ENCODE peak calls at places on chromosome 15, in seven cellular contexts. One of them, this sample, is unnamed.

GRCh38 chr15:60003243-60004018 is 680 bp upstream of the FOXB1 start:
- DNase-seq in stimulated activated CD4-positive, alpha-beta T cell treated with anti-CD3 and anti-CD28 coated beads, Interleukin-4, amount 100 ng/mL, for 24 hours: no peak
- DNase-seq in iPS-NIHi11: no peak
- DNase-seq in anterior cingulate cortex: no peak
- DNase-seq in neural progenitor cell: no peak
- DNase-seq in cardiac fibroblast: no peak
- DNase-seq in activated T-helper 1 cell treated with anti-CD3 and anti-CD28 coated beads, Interleukin-2, amount 50 U/mL, for 16 hours: no peak
- DNase-seq in this sample: peak; percentile 34

GRCh38 chr15:81910997-81911396 is 134.8 kb downstream of the MEX3B start:
- DNase-seq in stimulated activated CD4-positive, alpha-beta T cell treated with anti-CD3 and anti-CD28 coated beads, Interleukin-4, amount 100 ng/mL, for 24 hours: no peak
- DNase-seq in iPS-NIHi11: no peak
- DNase-seq in anterior cingulate cortex: no peak
- DNase-seq in neural progenitor cell: no peak
- DNase-seq in cardiac fibroblast: no peak
- DNase-seq in activated T-helper 1 cell treated with anti-CD3 and anti-CD28 coated beads, Interleukin-2, amount 50 U/mL, for 16 hours: no peak
- DNase-seq in this sample: no peak

GRCh38 chr15:100760357-100760903 is 119.2 kb upstream of the ALDH1A3 start:
- DNase-seq in stimulated activated CD4-positive, alpha-beta T cell treated with anti-CD3 and anti-CD28 coated beads, Interleukin-4, amount 100 ng/mL, for 24 hours: no peak
- DNase-seq in iPS-NIHi11: no peak
- DNase-seq in anterior cingulate cortex: no peak
- DNase-seq in neural progenitor cell: no peak
- DNase-seq in cardiac fibroblast: no peak
- DNase-seq in activated T-helper 1 cell treated with anti-CD3 and anti-CD28 coated beads, Interleukin-2, amount 50 U/mL, for 16 hours: no peak
- DNase-seq in this sample: no peak

GRCh38 chr15:78438595-78439285 is 724 bp downstream of the IREB2 start:
- DNase-seq in stimulated activated CD4-positive, alpha-beta T cell treated with anti-CD3 and anti-CD28 coated beads, Interleukin-4, amount 100 ng/mL, for 24 hours: peak; percentile 49
- DNase-seq in iPS-NIHi11: peak; percentile 43
- DNase-seq in anterior cingulate cortex: no peak
- DNase-seq in neural progenitor cell: peak; percentile 82
- DNase-seq in cardiac fibroblast: peak; percentile 23
- DNase-seq in activated T-helper 1 cell treated with anti-CD3 and anti-CD28 coated beads, Interleukin-2, amount 50 U/mL, for 16 hours: peak; percentile 20
- DNase-seq in this sample: peak; percentile 46

GRCh38 chr15:29570931-29571727 is 251.1 kb downstream of the TJP1 start:
- DNase-seq in stimulated activated CD4-positive, alpha-beta T cell treated with anti-CD3 and anti-CD28 coated beads, Interleukin-4, amount 100 ng/mL, for 24 hours: no peak
- DNase-seq in iPS-NIHi11: peak; percentile 84
- DNase-seq in anterior cingulate cortex: no peak
- DNase-seq in neural progenitor cell: peak; percentile 90
- DNase-seq in cardiac fibroblast: peak; percentile 9
- DNase-seq in activated T-helper 1 cell treated with anti-CD3 and anti-CD28 coated beads, Interleukin-2, amount 50 U/mL, for 16 hours: no peak
- DNase-seq in this sample: peak; percentile 82

GRCh38 chr15:73504885-73505284 is 61.9 kb downstream of the REC114 start:
- DNase-seq in stimulated activated CD4-positive, alpha-beta T cell treated with anti-CD3 and anti-CD28 coated beads, Interleukin-4, amount 100 ng/mL, for 24 hours: no peak
- DNase-seq in iPS-NIHi11: no peak
- DNase-seq in anterior cingulate cortex: no peak
- DNase-seq in neural progenitor cell: no peak
- DNase-seq in cardiac fibroblast: no peak
- DNase-seq in activated T-helper 1 cell treated with anti-CD3 and anti-CD28 coated beads, Interleukin-2, amount 50 U/mL, for 16 hours: no peak
- DNase-seq in this sample: no peak

GRCh38 chr15:85443593-85444328 is 63.4 kb downstream of the AKAP13 start:
- DNase-seq in stimulated activated CD4-positive, alpha-beta T cell treated with anti-CD3 and anti-CD28 coated beads, Interleukin-4, amount 100 ng/mL, for 24 hours: peak; percentile 33
- DNase-seq in iPS-NIHi11: peak; percentile 17
- DNase-seq in anterior cingulate cortex: no peak
- DNase-seq in neural progenitor cell: peak; percentile 53
- DNase-seq in cardiac fibroblast: peak; percentile 56
- DNase-seq in activated T-helper 1 cell treated with anti-CD3 and anti-CD28 coated beads, Interleukin-2, amount 50 U/mL, for 16 hours: no peak
- DNase-seq in this sample: no peak

GRCh38 chr15:48440084-48440483 is 108.9 kb downstream of the DUT start:
- DNase-seq in stimulated activated CD4-positive, alpha-beta T cell treated with anti-CD3 and anti-CD28 coated beads, Interleukin-4, amount 100 ng/mL, for 24 hours: no peak
- DNase-seq in iPS-NIHi11: peak; percentile 45
- DNase-seq in anterior cingulate cortex: no peak
- DNase-seq in neural progenitor cell: peak; percentile 68
- DNase-seq in cardiac fibroblast: peak; percentile 74
- DNase-seq in activated T-helper 1 cell treated with anti-CD3 and anti-CD28 coated beads, Interleukin-2, amount 50 U/mL, for 16 hours: no peak
- DNase-seq in this sample: no peak

GRCh38 chr15:85380860-85381535 is 595 bp downstream of the AKAP13 start:
- DNase-seq in stimulated activated CD4-positive, alpha-beta T cell treated with anti-CD3 and anti-CD28 coated beads, Interleukin-4, amount 100 ng/mL, for 24 hours: peak; percentile 56
- DNase-seq in iPS-NIHi11: peak; percentile 84
- DNase-seq in anterior cingulate cortex: peak; percentile 12
- DNase-seq in neural progenitor cell: peak; percentile 90
- DNase-seq in cardiac fibroblast: no peak
- DNase-seq in activated T-helper 1 cell treated with anti-CD3 and anti-CD28 coated beads, Interleukin-2, amount 50 U/mL, for 16 hours: peak; percentile 57
- DNase-seq in this sample: peak; percentile 88

GRCh38 chr15:40312370-40313158 is 4.8 kb upstream of the PLCB2 start:
- DNase-seq in stimulated activated CD4-positive, alpha-beta T cell treated with anti-CD3 and anti-CD28 coated beads, Interleukin-4, amount 100 ng/mL, for 24 hours: no peak
- DNase-seq in iPS-NIHi11: no peak
- DNase-seq in anterior cingulate cortex: no peak
- DNase-seq in neural progenitor cell: no peak
- DNase-seq in cardiac fibroblast: no peak
- DNase-seq in activated T-helper 1 cell treated with anti-CD3 and anti-CD28 coated beads, Interleukin-2, amount 50 U/mL, for 16 hours: no peak
- DNase-seq in this sample: no peak

GRCh38 chr15:68416158-68416535 is 15.8 kb downstream of the ITGA11 start:
- DNase-seq in stimulated activated CD4-positive, alpha-beta T cell treated with anti-CD3 and anti-CD28 coated beads, Interleukin-4, amount 100 ng/mL, for 24 hours: no peak
- DNase-seq in iPS-NIHi11: no peak
- DNase-seq in anterior cingulate cortex: no peak
- DNase-seq in neural progenitor cell: no peak
- DNase-seq in cardiac fibroblast: no peak
- DNase-seq in activated T-helper 1 cell treated with anti-CD3 and anti-CD28 coated beads, Interleukin-2, amount 50 U/mL, for 16 hours: no peak
- DNase-seq in this sample: no peak

GRCh38 chr15:68229386-68230156 is at the start of gene CLN6:
- DNase-seq in stimulated activated CD4-positive, alpha-beta T cell treated with anti-CD3 and anti-CD28 coated beads, Interleukin-4, amount 100 ng/mL, for 24 hours: peak; percentile 80
- DNase-seq in iPS-NIHi11: peak; percentile 96
- DNase-seq in anterior cingulate cortex: peak; percentile 80
- DNase-seq in neural progenitor cell: peak; percentile 93
- DNase-seq in cardiac fibroblast: peak; percentile 85
- DNase-seq in activated T-helper 1 cell treated with anti-CD3 and anti-CD28 coated beads, Interleukin-2, amount 50 U/mL, for 16 hours: peak; percentile 78
- DNase-seq in this sample: peak; percentile 97

GRCh38 chr15:29262738-29263137 is 6.9 kb downstream of the NSMCE3 start:
- DNase-seq in stimulated activated CD4-positive, alpha-beta T cell treated with anti-CD3 and anti-CD28 coated beads, Interleukin-4, amount 100 ng/mL, for 24 hours: no peak
- DNase-seq in iPS-NIHi11: no peak
- DNase-seq in anterior cingulate cortex: no peak
- DNase-seq in neural progenitor cell: no peak
- DNase-seq in cardiac fibroblast: no peak
- DNase-seq in activated T-helper 1 cell treated with anti-CD3 and anti-CD28 coated beads, Interleukin-2, amount 50 U/mL, for 16 hours: no peak
- DNase-seq in this sample: no peak

GRCh38 chr15:66212471-66212870 is 41.1 kb downstream of the MEGF11 start:
- DNase-seq in stimulated activated CD4-positive, alpha-beta T cell treated with anti-CD3 and anti-CD28 coated beads, Interleukin-4, amount 100 ng/mL, for 24 hours: no peak
- DNase-seq in iPS-NIHi11: no peak
- DNase-seq in anterior cingulate cortex: no peak
- DNase-seq in neural progenitor cell: no peak
- DNase-seq in cardiac fibroblast: no peak
- DNase-seq in activated T-helper 1 cell treated with anti-CD3 and anti-CD28 coated beads, Interleukin-2, amount 50 U/mL, for 16 hours: no peak
- DNase-seq in this sample: peak; percentile 59

GRCh38 chr15:68609618-68610017 is 30.8 kb downstream of the CORO2B start:
- DNase-seq in stimulated activated CD4-positive, alpha-beta T cell treated with anti-CD3 and anti-CD28 coated beads, Interleukin-4, amount 100 ng/mL, for 24 hours: no peak
- DNase-seq in iPS-NIHi11: no peak
- DNase-seq in anterior cingulate cortex: peak; percentile 24
- DNase-seq in neural progenitor cell: no peak
- DNase-seq in cardiac fibroblast: peak; percentile 95
- DNase-seq in activated T-helper 1 cell treated with anti-CD3 and anti-CD28 coated beads, Interleukin-2, amount 50 U/mL, for 16 hours: no peak
- DNase-seq in this sample: no peak

GRCh38 chr15:74324714-74325113 is 42.7 kb downstream of the CYP11A1 start:
- DNase-seq in stimulated activated CD4-positive, alpha-beta T cell treated with anti-CD3 and anti-CD28 coated beads, Interleukin-4, amount 100 ng/mL, for 24 hours: no peak
- DNase-seq in iPS-NIHi11: no peak
- DNase-seq in anterior cingulate cortex: no peak
- DNase-seq in neural progenitor cell: no peak
- DNase-seq in cardiac fibroblast: no peak
- DNase-seq in activated T-helper 1 cell treated with anti-CD3 and anti-CD28 coated beads, Interleukin-2, amount 50 U/mL, for 16 hours: no peak
- DNase-seq in this sample: no peak

GRCh38 chr15:20340931-20341661 is 200.5 kb downstream of the GOLGA6L6 start:
- DNase-seq in stimulated activated CD4-positive, alpha-beta T cell treated with anti-CD3 and anti-CD28 coated beads, Interleukin-4, amount 100 ng/mL, for 24 hours: peak; percentile 67
- DNase-seq in iPS-NIHi11: peak; percentile 42
- DNase-seq in anterior cingulate cortex: no peak
- DNase-seq in neural progenitor cell: peak; percentile 47
- DNase-seq in cardiac fibroblast: peak; percentile 36
- DNase-seq in activated T-helper 1 cell treated with anti-CD3 and anti-CD28 coated beads, Interleukin-2, amount 50 U/mL, for 16 hours: no peak
- DNase-seq in this sample: peak; percentile 32

GRCh38 chr15:35606345-35606744 is 60.4 kb upstream of the DPH6 start:
- DNase-seq in stimulated activated CD4-positive, alpha-beta T cell treated with anti-CD3 and anti-CD28 coated beads, Interleukin-4, amount 100 ng/mL, for 24 hours: no peak
- DNase-seq in iPS-NIHi11: no peak
- DNase-seq in anterior cingulate cortex: no peak
- DNase-seq in neural progenitor cell: no peak
- DNase-seq in cardiac fibroblast: no peak
- DNase-seq in activated T-helper 1 cell treated with anti-CD3 and anti-CD28 coated beads, Interleukin-2, amount 50 U/mL, for 16 hours: no peak
- DNase-seq in this sample: no peak

This sample was measured in SK-N-SH.